ENCODE peak calls at places on chromosomes 11 and 22, in seven cellular contexts. One of them, this sample, is unnamed.

GRCh38 chr11:225734-226453 is 10.2 kb downstream of the SIRT3 start:
- DNase-seq in choroid plexus epithelial cell: peak
- DNase-seq in cardiac muscle cell: no peak
- DNase-seq in spleen: no peak
- DNase-seq in CD8-positive, alpha-beta T cell: no peak
- DNase-seq in cardiac fibroblast: peak
- DNase-seq in fibroblast of lung: peak
- DNase-seq in this sample: no peak

GRCh38 chr11:46392421-46393230 is 1.1 kb upstream of the CHRM4 start:
- DNase-seq in choroid plexus epithelial cell: peak
- DNase-seq in cardiac muscle cell: peak
- DNase-seq in spleen: peak
- DNase-seq in CD8-positive, alpha-beta T cell: peak
- DNase-seq in cardiac fibroblast: peak
- DNase-seq in fibroblast of lung: peak
- DNase-seq in this sample: peak

GRCh38 chr11:113634940-113635575 is 71.0 kb downstream of the TMPRSS5 start:
- DNase-seq in choroid plexus epithelial cell: no peak
- DNase-seq in cardiac muscle cell: no peak
- DNase-seq in spleen: no peak
- DNase-seq in CD8-positive, alpha-beta T cell: no peak
- DNase-seq in cardiac fibroblast: peak
- DNase-seq in fibroblast of lung: no peak
- DNase-seq in this sample: no peak

GRCh38 chr11:61834278-61835004 is 6.3 kb downstream of the FADS2 start:
- DNase-seq in choroid plexus epithelial cell: peak
- DNase-seq in cardiac muscle cell: peak
- DNase-seq in spleen: peak
- DNase-seq in CD8-positive, alpha-beta T cell: peak
- DNase-seq in cardiac fibroblast: peak
- DNase-seq in fibroblast of lung: peak
- DNase-seq in this sample: no peak

GRCh38 chr22:24247564-24248344 is 2.9 kb upstream of the GGT5 start:
- DNase-seq in choroid plexus epithelial cell: peak
- DNase-seq in cardiac muscle cell: peak
- DNase-seq in spleen: peak
- DNase-seq in CD8-positive, alpha-beta T cell: peak
- DNase-seq in cardiac fibroblast: peak
- DNase-seq in fibroblast of lung: peak
- DNase-seq in this sample: peak

GRCh38 chr11:64935634-64936081 is at the start of gene GPHA2:
- DNase-seq in choroid plexus epithelial cell: peak
- DNase-seq in cardiac muscle cell: peak
- DNase-seq in spleen: no peak
- DNase-seq in CD8-positive, alpha-beta T cell: no peak
- DNase-seq in cardiac fibroblast: no peak
- DNase-seq in fibroblast of lung: no peak
- DNase-seq in this sample: peak

GRCh38 chr11:91164452-91164822 is 941.6 kb upstream of the CHORDC1 start:
- DNase-seq in choroid plexus epithelial cell: peak
- DNase-seq in cardiac muscle cell: no peak
- DNase-seq in spleen: no peak
- DNase-seq in CD8-positive, alpha-beta T cell: no peak
- DNase-seq in cardiac fibroblast: peak
- DNase-seq in fibroblast of lung: peak
- DNase-seq in this sample: no peak

GRCh38 chr22:32202539-32203180 is 2.2 kb downstream of the RFPL2 start:
- DNase-seq in choroid plexus epithelial cell: peak
- DNase-seq in cardiac muscle cell: peak
- DNase-seq in spleen: no peak
- DNase-seq in CD8-positive, alpha-beta T cell: no peak
- DNase-seq in cardiac fibroblast: peak
- DNase-seq in fibroblast of lung: peak
- DNase-seq in this sample: peak

GRCh38 chr22:48836673-48837340 is 990.9 kb downstream of the BRD1 start:
- DNase-seq in choroid plexus epithelial cell: no peak
- DNase-seq in cardiac muscle cell: no peak
- DNase-seq in spleen: peak
- DNase-seq in CD8-positive, alpha-beta T cell: no peak
- DNase-seq in cardiac fibroblast: no peak
- DNase-seq in fibroblast of lung: no peak
- DNase-seq in this sample: peak

GRCh38 chr11:86177319-86177718 is 67.2 kb upstream of the EED start:
- DNase-seq in choroid plexus epithelial cell: peak
- DNase-seq in cardiac muscle cell: no peak
- DNase-seq in spleen: no peak
- DNase-seq in CD8-positive, alpha-beta T cell: no peak
- DNase-seq in cardiac fibroblast: no peak
- DNase-seq in fibroblast of lung: no peak
- DNase-seq in this sample: no peak

GRCh38 chr22:18968011-18968749 is 32.1 kb upstream of the PRODH start:
- DNase-seq in choroid plexus epithelial cell: peak
- DNase-seq in cardiac muscle cell: peak
- DNase-seq in spleen: no peak
- DNase-seq in CD8-positive, alpha-beta T cell: no peak
- DNase-seq in cardiac fibroblast: peak
- DNase-seq in fibroblast of lung: no peak
- DNase-seq in this sample: peak

GRCh38 chr11:64894812-64895452 is 16.5 kb upstream of the EHD1 start:
- DNase-seq in choroid plexus epithelial cell: no peak
- DNase-seq in cardiac muscle cell: no peak
- DNase-seq in spleen: no peak
- DNase-seq in CD8-positive, alpha-beta T cell: no peak
- DNase-seq in cardiac fibroblast: no peak
- DNase-seq in fibroblast of lung: no peak
- DNase-seq in this sample: no peak

GRCh38 chr11:111922803-111923202 is 4.1 kb downstream of the C11orf52 start:
- DNase-seq in choroid plexus epithelial cell: peak
- DNase-seq in cardiac muscle cell: no peak
- DNase-seq in spleen: no peak
- DNase-seq in CD8-positive, alpha-beta T cell: no peak
- DNase-seq in cardiac fibroblast: peak
- DNase-seq in fibroblast of lung: peak
- DNase-seq in this sample: no peak

GRCh38 chr11:78268516-78269410 is 80.0 kb downstream of the USP35 start:
- DNase-seq in choroid plexus epithelial cell: peak
- DNase-seq in cardiac muscle cell: no peak
- DNase-seq in spleen: no peak
- DNase-seq in CD8-positive, alpha-beta T cell: no peak
- DNase-seq in cardiac fibroblast: peak
- DNase-seq in fibroblast of lung: peak
- DNase-seq in this sample: no peak

GRCh38 chr11:43870981-43871550 is 9.6 kb upstream of the ALKBH3 start:
- DNase-seq in choroid plexus epithelial cell: no peak
- DNase-seq in cardiac muscle cell: no peak
- DNase-seq in spleen: no peak
- DNase-seq in CD8-positive, alpha-beta T cell: no peak
- DNase-seq in cardiac fibroblast: no peak
- DNase-seq in fibroblast of lung: no peak
- DNase-seq in this sample: no peak

GRCh38 chr22:30574095-30574981 is at the start of gene GAL3ST1:
- DNase-seq in choroid plexus epithelial cell: no peak
- DNase-seq in cardiac muscle cell: peak
- DNase-seq in spleen: no peak
- DNase-seq in CD8-positive, alpha-beta T cell: no peak
- DNase-seq in cardiac fibroblast: no peak
- DNase-seq in fibroblast of lung: no peak
- DNase-seq in this sample: no peak

GRCh38 chr11:34194576-34195335 is 89.3 kb downstream of the NAT10 start:
- DNase-seq in choroid plexus epithelial cell: no peak
- DNase-seq in cardiac muscle cell: peak
- DNase-seq in spleen: no peak
- DNase-seq in CD8-positive, alpha-beta T cell: no peak
- DNase-seq in cardiac fibroblast: no peak
- DNase-seq in fibroblast of lung: peak
- DNase-seq in this sample: no peak

GRCh38 chr22:33401291-33401690 is 343.1 kb upstream of the SYN3 start:
- DNase-seq in choroid plexus epithelial cell: peak
- DNase-seq in cardiac muscle cell: no peak
- DNase-seq in spleen: no peak
- DNase-seq in CD8-positive, alpha-beta T cell: no peak
- DNase-seq in cardiac fibroblast: peak
- DNase-seq in fibroblast of lung: peak
- DNase-seq in this sample: no peak

GRCh38 chr22:45441158-45441557 is 27.7 kb downstream of the RIBC2 start:
- DNase-seq in choroid plexus epithelial cell: peak
- DNase-seq in cardiac muscle cell: peak
- DNase-seq in spleen: no peak
- DNase-seq in CD8-positive, alpha-beta T cell: peak
- DNase-seq in cardiac fibroblast: peak
- DNase-seq in fibroblast of lung: peak
- DNase-seq in this sample: no peak

GRCh38 chr11:76788661-76789442 is 5.7 kb downstream of the TSKU start:
- DNase-seq in choroid plexus epithelial cell: no peak
- DNase-seq in cardiac muscle cell: no peak
- DNase-seq in spleen: peak
- DNase-seq in CD8-positive, alpha-beta T cell: no peak
- DNase-seq in cardiac fibroblast: no peak
- DNase-seq in fibroblast of lung: no peak
- DNase-seq in this sample: peak

GRCh38 chr11:119222308-119222707 is 16.2 kb downstream of the CBL start:
- DNase-seq in choroid plexus epithelial cell: peak
- DNase-seq in cardiac muscle cell: no peak
- DNase-seq in spleen: no peak
- DNase-seq in CD8-positive, alpha-beta T cell: no peak
- DNase-seq in cardiac fibroblast: peak
- DNase-seq in fibroblast of lung: peak
- DNase-seq in this sample: no peak

GRCh38 chr22:43731986-43732385 is 80.1 kb downstream of the EFCAB6 start:
- DNase-seq in choroid plexus epithelial cell: no peak
- DNase-seq in cardiac muscle cell: no peak
- DNase-seq in spleen: no peak
- DNase-seq in CD8-positive, alpha-beta T cell: no peak
- DNase-seq in cardiac fibroblast: no peak
- DNase-seq in fibroblast of lung: no peak
- DNase-seq in this sample: no peak

GRCh38 chr11:1660025-1660867 is 30.7 kb downstream of the KRTAP5-5 start:
- DNase-seq in choroid plexus epithelial cell: no peak
- DNase-seq in cardiac muscle cell: no peak
- DNase-seq in spleen: no peak
- DNase-seq in CD8-positive, alpha-beta T cell: no peak
- DNase-seq in cardiac fibroblast: no peak
- DNase-seq in fibroblast of lung: no peak
- DNase-seq in this sample: peak

GRCh38 chr11:70503878-70504240 is 105.5 kb downstream of the CTTN start:
- DNase-seq in choroid plexus epithelial cell: no peak
- DNase-seq in cardiac muscle cell: no peak
- DNase-seq in spleen: peak
- DNase-seq in CD8-positive, alpha-beta T cell: no peak
- DNase-seq in cardiac fibroblast: no peak
- DNase-seq in fibroblast of lung: no peak
- DNase-seq in this sample: no peak
- TF ChIP-seq CTCF in choroid plexus epithelial cell: peak
- TF ChIP-seq CTCF in cardiac muscle cell: no peak
- TF ChIP-seq CTCF in spleen: no peak
- TF ChIP-seq CTCF in CD8-positive, alpha-beta T cell: no peak
- TF ChIP-seq CTCF in cardiac fibroblast: no peak
- TF ChIP-seq CTCF in fibroblast of lung: no peak
- TF ChIP-seq CTCF in this sample: no peak

DNA sequence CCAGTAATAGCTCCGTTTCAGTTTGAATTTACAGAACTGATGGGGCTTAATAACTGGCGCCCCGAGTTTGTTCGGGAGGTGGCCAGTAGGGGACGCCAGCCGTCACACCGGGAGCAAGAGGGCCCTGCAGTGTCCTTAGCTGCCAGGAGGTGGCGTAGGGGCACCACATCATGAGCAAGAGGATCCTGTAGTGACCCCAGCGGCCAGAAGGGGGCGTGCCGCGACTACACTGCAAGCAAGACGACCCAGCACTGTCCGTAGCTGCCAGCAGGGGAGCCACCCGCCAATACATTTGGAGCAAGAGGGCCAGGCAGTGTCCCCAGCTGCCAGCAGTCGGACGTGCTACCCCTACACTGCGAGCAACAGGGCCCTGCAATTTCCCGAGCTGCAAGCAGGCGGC is 663.7 kb upstream of the B3GAT1 start:
- DNase-seq in choroid plexus epithelial cell: peak
- DNase-seq in cardiac muscle cell: peak
- DNase-seq in spleen: peak
- DNase-seq in CD8-positive, alpha-beta T cell: peak
- DNase-seq in cardiac fibroblast: peak
- DNase-seq in fibroblast of lung: peak
- DNase-seq in this sample: peak
- TF ChIP-seq CTCF in choroid plexus epithelial cell: peak
- TF ChIP-seq CTCF in cardiac muscle cell: peak
- TF ChIP-seq CTCF in spleen: peak
- TF ChIP-seq CTCF in CD8-positive, alpha-beta T cell: peak
- TF ChIP-seq CTCF in cardiac fibroblast: peak
- TF ChIP-seq CTCF in fibroblast of lung: peak
- TF ChIP-seq CTCF in this sample: peak

GRCh38 chr11:82038151-82038550 is 695.5 kb downstream of the FAM181B start:
- DNase-seq in choroid plexus epithelial cell: no peak
- DNase-seq in cardiac muscle cell: no peak
- DNase-seq in spleen: no peak
- DNase-seq in CD8-positive, alpha-beta T cell: no peak
- DNase-seq in cardiac fibroblast: no peak
- DNase-seq in fibroblast of lung: no peak
- DNase-seq in this sample: no peak
- TF ChIP-seq CTCF in choroid plexus epithelial cell: peak
- TF ChIP-seq CTCF in cardiac muscle cell: no peak
- TF ChIP-seq CTCF in spleen: no peak
- TF ChIP-seq CTCF in CD8-positive, alpha-beta T cell: no peak
- TF ChIP-seq CTCF in cardiac fibroblast: no peak
- TF ChIP-seq CTCF in fibroblast of lung: no peak
- TF ChIP-seq CTCF in this sample: no peak

GRCh38 chr11:69639843-69640242 is 1.1 kb upstream of the CCND1 start:
- DNase-seq in choroid plexus epithelial cell: no peak
- DNase-seq in cardiac muscle cell: no peak
- DNase-seq in spleen: no peak
- DNase-seq in CD8-positive, alpha-beta T cell: no peak
- DNase-seq in cardiac fibroblast: peak
- DNase-seq in fibroblast of lung: no peak
- DNase-seq in this sample: no peak

GRCh38 chr11:69640260-69640994 is 529 bp upstream of the CCND1 start:
- DNase-seq in choroid plexus epithelial cell: peak
- DNase-seq in cardiac muscle cell: no peak
- DNase-seq in spleen: peak
- DNase-seq in CD8-positive, alpha-beta T cell: no peak
- DNase-seq in cardiac fibroblast: peak
- DNase-seq in fibroblast of lung: no peak
- DNase-seq in this sample: peak

GRCh38 chr11:69642549-69642912 is 1.6 kb downstream of the CCND1 start:
- DNase-seq in choroid plexus epithelial cell: no peak
- DNase-seq in cardiac muscle cell: peak
- DNase-seq in spleen: peak
- DNase-seq in CD8-positive, alpha-beta T cell: no peak
- DNase-seq in cardiac fibroblast: no peak
- DNase-seq in fibroblast of lung: no peak
- DNase-seq in this sample: peak

GRCh38 chr11:69641681-69642548 is 959 bp downstream of the CCND1 start:
- DNase-seq in choroid plexus epithelial cell: peak
- DNase-seq in cardiac muscle cell: no peak
- DNase-seq in spleen: peak
- DNase-seq in CD8-positive, alpha-beta T cell: no peak
- DNase-seq in cardiac fibroblast: peak
- DNase-seq in fibroblast of lung: no peak
- DNase-seq in this sample: peak

GRCh38 chr11:69640995-69641581 is at the start of gene CCND1:
- DNase-seq in choroid plexus epithelial cell: peak
- DNase-seq in cardiac muscle cell: peak
- DNase-seq in spleen: peak
- DNase-seq in CD8-positive, alpha-beta T cell: no peak
- DNase-seq in cardiac fibroblast: peak
- DNase-seq in fibroblast of lung: peak
- DNase-seq in this sample: peak
- TF ChIP-seq CTCF in choroid plexus epithelial cell: peak
- TF ChIP-seq CTCF in cardiac muscle cell: peak
- TF ChIP-seq CTCF in spleen: no peak
- TF ChIP-seq CTCF in CD8-positive, alpha-beta T cell: no peak
- TF ChIP-seq CTCF in cardiac fibroblast: peak
- TF ChIP-seq CTCF in fibroblast of lung: peak
- TF ChIP-seq CTCF in this sample: peak

GRCh38 chr11:69388210-69388609 is 93.3 kb upstream of the LINC01488 start:
- DNase-seq in choroid plexus epithelial cell: no peak
- DNase-seq in cardiac muscle cell: no peak
- DNase-seq in spleen: no peak
- DNase-seq in CD8-positive, alpha-beta T cell: no peak
- DNase-seq in cardiac fibroblast: no peak
- DNase-seq in fibroblast of lung: no peak
- DNase-seq in this sample: no peak
- TF ChIP-seq CTCF in choroid plexus epithelial cell: no peak
- TF ChIP-seq CTCF in cardiac muscle cell: no peak
- TF ChIP-seq CTCF in spleen: no peak
- TF ChIP-seq CTCF in CD8-positive, alpha-beta T cell: no peak
- TF ChIP-seq CTCF in cardiac fibroblast: no peak
- TF ChIP-seq CTCF in fibroblast of lung: no peak
- TF ChIP-seq CTCF in this sample: no peak

This sample was measured in upper lobe of right lung.